ENCODE peak calls at places on chromosomes 16 and 17, in seven cellular contexts. One of them, this sample, is unnamed.

GRCh38 chr17:3985800-3986199 is 21.6 kb upstream of the ATP2A3 start:
- DNase-seq in GM13976: no peak
- DNase-seq in fibroblast of pulmonary artery: no peak
- DNase-seq in mesothelial cell of epicardium: no peak
- DNase-seq in neural crest cell: no peak
- DNase-seq in spleen: no peak
- DNase-seq in endothelial cell: no peak
- DNase-seq in this sample: no peak

GRCh38 chr16:14356064-14356463 is 274.0 kb downstream of the PARN start:
- DNase-seq in GM13976: no peak
- DNase-seq in fibroblast of pulmonary artery: no peak
- DNase-seq in mesothelial cell of epicardium: no peak
- DNase-seq in neural crest cell: no peak
- DNase-seq in spleen: no peak
- DNase-seq in endothelial cell: no peak
- DNase-seq in this sample: no peak

GRCh38 chr17:42407289-42407836 is 15.7 kb downstream of the CAVIN1 start:
- DNase-seq in GM13976: peak; percentile 72
- DNase-seq in fibroblast of pulmonary artery: peak; percentile 84
- DNase-seq in mesothelial cell of epicardium: no peak
- DNase-seq in neural crest cell: no peak
- DNase-seq in spleen: peak; percentile 93
- DNase-seq in endothelial cell: peak; percentile 71
- DNase-seq in this sample: peak; percentile 53

GRCh38 chr17:45740553-45741330 is 43.4 kb upstream of the CRHR1 start:
- DNase-seq in GM13976: peak; percentile 45
- DNase-seq in fibroblast of pulmonary artery: peak; percentile 5
- DNase-seq in mesothelial cell of epicardium: no peak
- DNase-seq in neural crest cell: peak; percentile 46
- DNase-seq in spleen: peak; percentile 13
- DNase-seq in endothelial cell: peak; percentile 37
- DNase-seq in this sample: peak; percentile 9

GRCh38 chr16:85360323-85361277 is 248.3 kb upstream of the CIBAR2 start:
- DNase-seq in GM13976: no peak
- DNase-seq in fibroblast of pulmonary artery: no peak
- DNase-seq in mesothelial cell of epicardium: no peak
- DNase-seq in neural crest cell: no peak
- DNase-seq in spleen: no peak
- DNase-seq in endothelial cell: no peak
- DNase-seq in this sample: no peak

GRCh38 chr16:9297437-9298113 is 206.1 kb downstream of the HAPSTR1 start:
- DNase-seq in GM13976: no peak
- DNase-seq in fibroblast of pulmonary artery: no peak
- DNase-seq in mesothelial cell of epicardium: peak; percentile 45
- DNase-seq in neural crest cell: peak; percentile 45
- DNase-seq in spleen: no peak
- DNase-seq in endothelial cell: peak; percentile 62
- DNase-seq in this sample: no peak

GRCh38 chr16:4291699-4292098 is 18.9 kb upstream of the TFAP4 start:
- DNase-seq in GM13976: no peak
- DNase-seq in fibroblast of pulmonary artery: no peak
- DNase-seq in mesothelial cell of epicardium: no peak
- DNase-seq in neural crest cell: no peak
- DNase-seq in spleen: no peak
- DNase-seq in endothelial cell: no peak
- DNase-seq in this sample: no peak

GRCh38 chr17:43601280-43602050 is 55.3 kb upstream of the ETV4 start:
- DNase-seq in GM13976: no peak
- DNase-seq in fibroblast of pulmonary artery: peak; percentile 18
- DNase-seq in mesothelial cell of epicardium: no peak
- DNase-seq in neural crest cell: no peak
- DNase-seq in spleen: no peak
- DNase-seq in endothelial cell: no peak
- DNase-seq in this sample: peak; percentile 43

GRCh38 chr17:41800601-41801373 is 11.0 kb downstream of the P3H4 start:
- DNase-seq in GM13976: no peak
- DNase-seq in fibroblast of pulmonary artery: peak; percentile 44
- DNase-seq in mesothelial cell of epicardium: peak; percentile 67
- DNase-seq in neural crest cell: no peak
- DNase-seq in spleen: no peak
- DNase-seq in endothelial cell: no peak
- DNase-seq in this sample: no peak

GRCh38 chr17:44871546-44871945 is 23.9 kb downstream of the HIGD1B start:
- DNase-seq in GM13976: no peak
- DNase-seq in fibroblast of pulmonary artery: no peak
- DNase-seq in mesothelial cell of epicardium: no peak
- DNase-seq in neural crest cell: no peak
- DNase-seq in spleen: no peak
- DNase-seq in endothelial cell: no peak
- DNase-seq in this sample: no peak

GRCh38 chr17:7560172-7561027 is 1.3 kb upstream of the SENP3 start:
- DNase-seq in GM13976: no peak
- DNase-seq in fibroblast of pulmonary artery: peak; percentile 65
- DNase-seq in mesothelial cell of epicardium: peak; percentile 80
- DNase-seq in neural crest cell: peak; percentile 76
- DNase-seq in spleen: no peak
- DNase-seq in endothelial cell: peak; percentile 85
- DNase-seq in this sample: peak; percentile 59

GRCh38 chr16:74107795-74108610 is 188.6 kb upstream of the PSMD7 start:
- DNase-seq in GM13976: peak; percentile 37
- DNase-seq in fibroblast of pulmonary artery: peak; percentile 7
- DNase-seq in mesothelial cell of epicardium: no peak
- DNase-seq in neural crest cell: peak; percentile 46
- DNase-seq in spleen: no peak
- DNase-seq in endothelial cell: peak; percentile 81
- DNase-seq in this sample: no peak

GRCh38 chr17:835263-835662 is 53.1 kb downstream of the MRM3 start:
- DNase-seq in GM13976: no peak
- DNase-seq in fibroblast of pulmonary artery: peak; percentile 88
- DNase-seq in mesothelial cell of epicardium: no peak
- DNase-seq in neural crest cell: no peak
- DNase-seq in spleen: no peak
- DNase-seq in endothelial cell: no peak
- DNase-seq in this sample: peak; percentile 97

GRCh38 chr17:6064855-6065254 is 5.3 kb upstream of the WSCD1 start:
- DNase-seq in GM13976: no peak
- DNase-seq in fibroblast of pulmonary artery: no peak
- DNase-seq in mesothelial cell of epicardium: no peak
- DNase-seq in neural crest cell: no peak
- DNase-seq in spleen: peak; percentile 27
- DNase-seq in endothelial cell: no peak
- DNase-seq in this sample: no peak

GRCh38 chr16:70735141-70735979 is 49.5 kb upstream of the MTSS2 start:
- DNase-seq in GM13976: no peak
- DNase-seq in fibroblast of pulmonary artery: peak; percentile 51
- DNase-seq in mesothelial cell of epicardium: no peak
- DNase-seq in neural crest cell: no peak
- DNase-seq in spleen: no peak
- DNase-seq in endothelial cell: no peak
- DNase-seq in this sample: peak; percentile 72

GRCh38 chr16:74143171-74143570 is 153.4 kb upstream of the PSMD7 start:
- DNase-seq in GM13976: no peak
- DNase-seq in fibroblast of pulmonary artery: no peak
- DNase-seq in mesothelial cell of epicardium: no peak
- DNase-seq in neural crest cell: no peak
- DNase-seq in spleen: no peak
- DNase-seq in endothelial cell: no peak
- DNase-seq in this sample: no peak

GRCh38 chr16:750454-750853 is 9.7 kb upstream of the CIAO3 start:
- DNase-seq in GM13976: no peak
- DNase-seq in fibroblast of pulmonary artery: no peak
- DNase-seq in mesothelial cell of epicardium: no peak
- DNase-seq in neural crest cell: no peak
- DNase-seq in spleen: no peak
- DNase-seq in endothelial cell: no peak
- DNase-seq in this sample: no peak

GRCh38 chr16:58732545-58733247 is 1.4 kb downstream of the GOT2 start:
- DNase-seq in GM13976: peak; percentile 54
- DNase-seq in fibroblast of pulmonary artery: peak; percentile 38
- DNase-seq in mesothelial cell of epicardium: no peak
- DNase-seq in neural crest cell: no peak
- DNase-seq in spleen: no peak
- DNase-seq in endothelial cell: no peak
- DNase-seq in this sample: peak; percentile 48

GRCh38 chr16:11499295-11500089 is 87.2 kb downstream of the LITAF start:
- DNase-seq in GM13976: no peak
- DNase-seq in fibroblast of pulmonary artery: no peak
- DNase-seq in mesothelial cell of epicardium: no peak
- DNase-seq in neural crest cell: no peak
- DNase-seq in spleen: no peak
- DNase-seq in endothelial cell: no peak
- DNase-seq in this sample: no peak

GRCh38 chr16:26992661-26993365 is 73.9 kb upstream of the C16orf82 start:
- DNase-seq in GM13976: no peak
- DNase-seq in fibroblast of pulmonary artery: no peak
- DNase-seq in mesothelial cell of epicardium: peak; percentile 29
- DNase-seq in neural crest cell: no peak
- DNase-seq in spleen: no peak
- DNase-seq in endothelial cell: no peak
- DNase-seq in this sample: no peak

GRCh38 chr16:11032922-11033291 is 88.5 kb downstream of the CLEC16A start:
- DNase-seq in GM13976: no peak
- DNase-seq in fibroblast of pulmonary artery: peak; percentile 82
- DNase-seq in mesothelial cell of epicardium: no peak
- DNase-seq in neural crest cell: no peak
- DNase-seq in spleen: no peak
- DNase-seq in endothelial cell: no peak
- DNase-seq in this sample: peak; percentile 41

GRCh38 chr17:6325741-6326140 is 109.2 kb downstream of the AIPL1 start:
- DNase-seq in GM13976: no peak
- DNase-seq in fibroblast of pulmonary artery: no peak
- DNase-seq in mesothelial cell of epicardium: no peak
- DNase-seq in neural crest cell: no peak
- DNase-seq in spleen: no peak
- DNase-seq in endothelial cell: no peak
- DNase-seq in this sample: no peak

GRCh38 chr17:173064-173911 is 8.2 kb downstream of the DOC2B start:
- DNase-seq in GM13976: no peak
- DNase-seq in fibroblast of pulmonary artery: no peak
- DNase-seq in mesothelial cell of epicardium: no peak
- DNase-seq in neural crest cell: no peak
- DNase-seq in spleen: no peak
- DNase-seq in endothelial cell: no peak
- DNase-seq in this sample: no peak

GRCh38 chr16:48901712-48902374 is 291.9 kb upstream of the N4BP1 start:
- DNase-seq in GM13976: no peak
- DNase-seq in fibroblast of pulmonary artery: no peak
- DNase-seq in mesothelial cell of epicardium: no peak
- DNase-seq in neural crest cell: no peak
- DNase-seq in spleen: no peak
- DNase-seq in endothelial cell: peak; percentile 30
- DNase-seq in this sample: no peak
- TF ChIP-seq CTCF in GM13976: no peak
- TF ChIP-seq CTCF in fibroblast of pulmonary artery: no peak
- TF ChIP-seq CTCF in mesothelial cell of epicardium: no peak
- TF ChIP-seq CTCF in neural crest cell: peak; percentile 25
- TF ChIP-seq CTCF in spleen: no peak
- TF ChIP-seq CTCF in endothelial cell: peak; percentile 9
- TF ChIP-seq CTCF in this sample: no peak

DNA sequence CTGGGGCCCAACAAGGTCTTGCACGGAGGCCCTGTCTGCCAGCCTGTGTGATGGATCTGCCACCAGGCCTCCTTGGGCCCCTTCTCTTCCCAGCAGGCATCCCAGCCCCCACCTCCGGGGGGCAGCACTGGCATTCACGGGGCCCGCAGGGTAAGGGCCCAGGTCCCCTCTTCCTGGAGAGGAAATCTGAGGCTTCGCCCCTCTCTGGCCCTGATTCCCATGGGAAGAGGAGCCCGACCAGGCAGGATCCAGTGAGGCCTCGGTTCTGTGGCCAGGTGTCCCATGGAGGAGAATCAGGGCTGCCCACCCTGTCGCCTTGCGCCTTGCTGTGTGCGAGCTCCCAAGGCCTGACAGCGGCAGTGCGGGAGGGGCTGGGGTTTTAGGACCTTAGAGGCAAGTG is 48.4 kb downstream of the PDPK1 start:
- DNase-seq in GM13976: peak; percentile 48
- DNase-seq in fibroblast of pulmonary artery: no peak
- DNase-seq in mesothelial cell of epicardium: no peak
- DNase-seq in neural crest cell: no peak
- DNase-seq in spleen: peak; percentile 52
- DNase-seq in endothelial cell: no peak
- DNase-seq in this sample: no peak
- TF ChIP-seq CTCF in GM13976: no peak
- TF ChIP-seq CTCF in fibroblast of pulmonary artery: no peak
- TF ChIP-seq CTCF in mesothelial cell of epicardium: no peak
- TF ChIP-seq CTCF in neural crest cell: peak; percentile 34
- TF ChIP-seq CTCF in spleen: no peak
- TF ChIP-seq CTCF in endothelial cell: peak; percentile 27
- TF ChIP-seq CTCF in this sample: peak; percentile 35

DNA sequence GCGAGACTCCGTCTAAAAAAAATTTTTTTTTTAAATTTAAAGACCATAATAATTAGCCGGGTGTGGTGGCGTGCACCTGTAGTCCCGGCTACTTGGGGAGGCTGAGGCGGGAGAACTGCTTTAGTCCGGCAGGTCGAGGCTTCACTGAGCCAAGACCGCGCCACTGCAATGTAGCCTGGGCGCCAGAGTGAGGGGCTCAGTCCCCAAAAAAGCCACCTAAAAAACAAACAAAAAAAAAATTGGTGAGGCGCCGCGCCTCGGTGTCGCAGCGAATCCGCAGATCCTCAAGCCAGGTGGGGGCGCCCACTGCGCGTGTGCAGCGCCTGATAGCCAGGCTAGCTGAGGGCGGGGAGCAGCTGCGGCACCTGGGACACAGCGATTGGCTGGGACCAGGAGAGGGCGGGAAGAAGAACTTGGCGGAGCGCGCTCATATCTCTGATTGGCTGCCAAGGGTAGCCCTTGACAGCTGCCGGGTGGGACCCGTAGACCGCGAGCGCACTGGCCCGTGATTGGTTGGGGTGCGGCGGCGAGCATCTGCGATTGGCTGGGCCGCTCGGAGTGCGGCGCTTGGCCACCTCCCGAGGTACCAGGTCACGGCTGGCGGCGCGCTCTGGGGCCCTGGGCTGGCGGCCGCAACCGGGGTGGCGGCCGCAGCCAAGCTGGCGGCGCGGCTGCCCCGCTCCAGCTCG is 9.0 kb upstream of the CLDN9 start:
- DNase-seq in GM13976: peak; percentile 100
- DNase-seq in fibroblast of pulmonary artery: peak; percentile 99
- DNase-seq in mesothelial cell of epicardium: peak; percentile 94
- DNase-seq in neural crest cell: peak; percentile 90
- DNase-seq in spleen: peak; percentile 98
- DNase-seq in endothelial cell: peak; percentile 95
- DNase-seq in this sample: peak; percentile 98
- TF ChIP-seq CTCF in GM13976: peak; percentile 78
- TF ChIP-seq CTCF in fibroblast of pulmonary artery: peak; percentile 21
- TF ChIP-seq CTCF in mesothelial cell of epicardium: peak; percentile 37
- TF ChIP-seq CTCF in neural crest cell: peak; percentile 61
- TF ChIP-seq CTCF in spleen: peak; percentile 61
- TF ChIP-seq CTCF in endothelial cell: peak; percentile 14
- TF ChIP-seq CTCF in this sample: peak; percentile 47

DNA sequence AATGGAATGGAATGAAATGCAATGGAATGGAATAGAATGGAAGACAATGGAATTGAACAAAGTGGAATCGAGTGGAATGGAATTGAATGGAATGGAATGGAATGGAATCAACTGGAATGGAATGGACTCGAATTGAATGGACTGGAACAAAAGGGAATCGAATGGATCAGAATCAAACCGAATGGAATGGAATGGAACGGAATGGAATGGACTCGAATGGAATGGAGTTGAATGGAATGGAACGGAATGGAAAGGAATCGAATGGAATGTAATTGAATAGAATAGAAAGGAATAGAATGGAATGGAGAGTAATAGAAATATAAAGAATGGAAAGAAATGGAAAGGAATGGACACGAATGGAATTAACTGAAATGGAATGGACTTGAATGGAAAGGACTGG is 475.2 kb upstream of the WSB1 start:
- DNase-seq in GM13976: no peak
- DNase-seq in fibroblast of pulmonary artery: peak; percentile 4
- DNase-seq in mesothelial cell of epicardium: no peak
- DNase-seq in neural crest cell: no peak
- DNase-seq in spleen: no peak
- DNase-seq in endothelial cell: no peak
- DNase-seq in this sample: peak; percentile 3
- TF ChIP-seq CTCF in GM13976: no peak
- TF ChIP-seq CTCF in fibroblast of pulmonary artery: no peak
- TF ChIP-seq CTCF in mesothelial cell of epicardium: no peak
- TF ChIP-seq CTCF in neural crest cell: no peak
- TF ChIP-seq CTCF in spleen: no peak
- TF ChIP-seq CTCF in endothelial cell: no peak
- TF ChIP-seq CTCF in this sample: no peak